ENCODE peak calls at places on chromosomes 7 and 10, in nine cellular contexts. V, C, Y, M, Q, R, A, E and N are unnamed samples.

GRCh38 chr7:19508124-19508523 is 200.7 kb downstream of the POLR1F start:
- DNase-seq in V (no peak), C (no peak), Y (no peak), M (no peak), Q (no peak), R (no peak), A (no peak), E (no peak), N (no peak)

GRCh38 chr10:128051548-128051947 is 74.7 kb downstream of the MKI67 start:
- DNase-seq in V (no peak), C (no peak), Y (no peak), M (no peak), Q (no peak), R (no peak), A (no peak), E (no peak), N (no peak)

GRCh38 chr10:66925896-66926719 is at the start of gene LRRTM3:
- DNase-seq in V (peak), C (no peak), Y (peak), M (peak), Q (peak), R (no peak), A (peak), E (peak), N (peak)

GRCh38 chr7:35371221-35371620 is 117.3 kb upstream of the TBX20 start:
- DNase-seq in V (no peak), C (no peak), Y (no peak), M (no peak), Q (no peak), R (no peak), A (no peak), E (no peak), N (no peak)

GRCh38 chr7:122307228-122307619 is 2.7 kb upstream of the FEZF1 start:
- DNase-seq in V (no peak), C (no peak), Y (no peak), M (no peak), Q (no peak), R (no peak), A (no peak), E (no peak), N (no peak)

GRCh38 chr10:44925224-44925623 is 14.1 kb downstream of the TMEM72 start:
- DNase-seq in V (peak), C (no peak), Y (no peak), M (no peak), Q (peak), R (no peak), A (peak), E (no peak), N (no peak)

GRCh38 chr10:17426263-17426600 is 28.2 kb downstream of the ST8SIA6 start:
- DNase-seq in V (no peak), C (no peak), Y (no peak), M (no peak), Q (no peak), R (no peak), A (no peak), E (no peak), N (no peak)

GRCh38 chr10:93465806-93466675 is 16.1 kb downstream of the MYOF start:
- DNase-seq in V (no peak), C (no peak), Y (peak), M (peak), Q (peak), R (peak), A (peak), E (peak), N (peak)

GRCh38 chr10:17029581-17030271 is 99.9 kb downstream of the CUBN start:
- DNase-seq in V (no peak), C (peak), Y (peak), M (peak), Q (peak), R (peak), A (peak), E (peak), N (peak)

GRCh38 chr7:871900-872537 is 4.3 kb upstream of the GET4 start:
- DNase-seq in V (no peak), C (no peak), Y (no peak), M (no peak), Q (no peak), R (no peak), A (no peak), E (no peak), N (no peak)

GRCh38 chr7:106486331-106486730 is 174.6 kb downstream of the CCDC71L start:
- DNase-seq in V (no peak), C (no peak), Y (no peak), M (peak), Q (no peak), R (no peak), A (peak), E (no peak), N (peak)
- H3K27ac ChIP-seq in V (no peak), C (peak), Y (peak), M (peak), Q (peak), R (no peak), A (no peak), E (no peak), N (peak)

GRCh38 chr7:157739056-157739455 is 402.3 kb downstream of the DNAJB6 start:
- DNase-seq in V (no peak), C (no peak), Y (no peak), M (no peak), Q (no peak), R (no peak), A (no peak), E (no peak), N (no peak)
- H3K27ac ChIP-seq in V (no peak), C (no peak), Y (no peak), M (no peak), Q (no peak), R (no peak), A (no peak), E (no peak), N (no peak)

GRCh38 chr10:6121144-6121543 is 32.3 kb downstream of the RBM17 start:
- DNase-seq in V (no peak), C (no peak), Y (no peak), M (no peak), Q (no peak), R (no peak), A (peak), E (no peak), N (no peak)

GRCh38 chr10:6119423-6119822 is 30.6 kb downstream of the RBM17 start:
- DNase-seq in V (no peak), C (no peak), Y (no peak), M (no peak), Q (no peak), R (no peak), A (no peak), E (no peak), N (peak)

GRCh38 chr10:6123467-6124042 is 34.7 kb downstream of the RBM17 start:
- DNase-seq in V (no peak), C (no peak), Y (no peak), M (no peak), Q (no peak), R (no peak), A (peak), E (no peak), N (no peak)

GRCh38 chr10:6119962-6120361 is 31.1 kb downstream of the RBM17 start:
- DNase-seq in V (no peak), C (no peak), Y (no peak), M (no peak), Q (no peak), R (no peak), A (no peak), E (no peak), N (peak)

GRCh38 chr10:6120691-6121090 is 31.9 kb downstream of the RBM17 start:
- DNase-seq in V (no peak), C (no peak), Y (peak), M (no peak), Q (no peak), R (no peak), A (no peak), E (no peak), N (no peak)
- H3K27ac ChIP-seq in V (no peak), C (peak), Y (peak), M (no peak), Q (no peak), R (peak), A (no peak), E (no peak), N (peak)

GRCh38 chr10:35331894-35332640 is 4.2 kb upstream of the CCNY start:
- DNase-seq in V (no peak), C (no peak), Y (peak), M (peak), Q (peak), R (no peak), A (peak), E (no peak), N (peak)
- H3K27ac ChIP-seq in V (no peak), C (peak), Y (peak), M (peak), Q (peak), R (peak), A (peak), E (peak), N (peak)

GRCh38 chr10:125086716-125087115 is 73.6 kb downstream of the CTBP2 start:
- DNase-seq in V (no peak), C (no peak), Y (no peak), M (no peak), Q (no peak), R (no peak), A (no peak), E (no peak), N (no peak)

GRCh38 chr10:125082881-125083575 is 77.3 kb downstream of the CTBP2 start:
- DNase-seq in V (no peak), C (no peak), Y (no peak), M (no peak), Q (no peak), R (no peak), A (no peak), E (no peak), N (no peak)

GRCh38 chr10:125083576-125083920 is 76.8 kb downstream of the CTBP2 start:
- DNase-seq in V (no peak), C (no peak), Y (no peak), M (peak), Q (peak), R (no peak), A (peak), E (peak), N (no peak)

GRCh38 chr10:125085281-125085680 is 75.1 kb downstream of the CTBP2 start:
- DNase-seq in V (no peak), C (no peak), Y (no peak), M (no peak), Q (no peak), R (no peak), A (no peak), E (no peak), N (no peak)

GRCh38 chr10:125084191-125085186 is 75.9 kb downstream of the CTBP2 start:
- DNase-seq in V (no peak), C (no peak), Y (peak), M (peak), Q (peak), R (peak), A (peak), E (peak), N (peak)
- H3K27ac ChIP-seq in V (no peak), C (peak), Y (peak), M (peak), Q (peak), R (peak), A (peak), E (peak), N (peak)

DNA sequence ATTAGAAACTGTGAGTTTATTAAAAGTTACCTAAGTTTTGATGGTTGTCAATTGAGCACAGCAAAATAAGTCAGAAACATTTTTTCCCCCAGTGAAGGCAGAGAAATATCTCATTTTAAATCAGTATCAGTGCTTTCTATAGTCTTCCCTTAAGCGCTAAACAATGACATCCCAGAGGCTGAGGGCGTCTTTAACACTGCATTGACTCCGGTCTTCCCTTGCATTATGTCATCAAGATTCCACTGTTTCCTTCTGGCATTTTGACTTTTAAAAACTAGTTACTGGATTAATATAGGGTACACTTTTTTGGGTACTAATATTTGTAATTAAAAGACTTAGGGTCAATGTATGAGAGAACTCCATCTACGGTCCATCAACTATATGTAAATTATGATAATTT is 3.9 kb downstream of the GLUD1 start:
- DNase-seq in V (no peak), C (no peak), Y (no peak), M (no peak), Q (no peak), R (no peak), A (no peak), E (no peak), N (no peak)
- H3K27ac ChIP-seq in V (no peak), C (peak), Y (no peak), M (no peak), Q (no peak), R (no peak), A (no peak), E (no peak), N (no peak)

GRCh38 chr7:7970113-7970619 is 1.6 kb downstream of the GLCCI1 start:
- DNase-seq in V (peak), C (no peak), Y (no peak), M (no peak), Q (no peak), R (no peak), A (no peak), E (no peak), N (no peak)
- H3K27ac ChIP-seq in V (peak), C (peak), Y (peak), M (peak), Q (no peak), R (peak), A (peak), E (peak), N (no peak)

GRCh38 chr10:29534590-29534989 is 100.2 kb downstream of the SVIL start:
- DNase-seq in V (no peak), C (no peak), Y (no peak), M (no peak), Q (no peak), R (no peak), A (no peak), E (no peak), N (no peak)
- H3K27ac ChIP-seq in V (no peak), C (no peak), Y (peak), M (peak), Q (peak), R (peak), A (no peak), E (peak), N (no peak)

DNA sequence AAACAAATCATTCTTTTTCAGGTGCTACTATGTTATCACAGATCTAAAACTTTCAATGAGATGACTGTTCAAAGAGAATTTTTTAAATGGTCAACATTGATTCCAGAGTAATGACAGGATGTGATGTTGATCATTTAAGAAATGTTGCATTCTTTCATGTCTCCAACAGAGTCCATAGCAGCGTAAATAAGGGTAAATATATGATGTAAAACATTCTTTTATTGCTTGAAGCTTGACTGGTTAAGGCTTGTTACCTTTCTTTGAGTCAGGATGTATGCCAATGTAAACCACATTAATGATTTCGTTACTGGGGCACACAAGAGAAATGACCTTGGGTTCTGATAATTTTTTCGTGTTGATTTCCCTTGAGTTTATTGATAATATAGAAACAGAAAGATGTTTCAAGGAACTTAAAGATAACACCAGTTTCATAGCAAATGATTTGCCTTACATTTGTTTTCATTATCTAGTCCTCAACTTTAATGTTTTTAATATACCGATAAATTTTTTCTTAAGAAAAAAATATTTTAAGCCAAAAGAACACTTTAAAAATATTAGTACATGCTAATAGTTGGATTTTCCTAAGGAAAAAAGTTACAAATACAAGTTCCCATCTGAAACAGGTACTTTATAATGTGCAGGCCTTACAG is 3.5 kb downstream of the STK17A start:
- DNase-seq in V (no peak), C (no peak), Y (no peak), M (peak), Q (peak), R (no peak), A (peak), E (no peak), N (peak)
- H3K27ac ChIP-seq in V (no peak), C (no peak), Y (no peak), M (peak), Q (no peak), R (no peak), A (no peak), E (no peak), N (peak)